ENCODE peak calls at places on chromosomes 12 and 14, in six cellular contexts. Q is HFFc6, B is progenitor cell of endocrine pancreas, E is prostate gland, I is IMR-90, P is GM20000. M is an unnamed sample.

GRCh38 chr12:29103539-29103974 is 45.5 kb upstream of the FAR2 start:
- DNase-seq in I (no peak), E (no peak), B (no peak), P (peak), Q (no peak), M (no peak)

GRCh38 chr14:65173973-65174693 is 71.8 kb upstream of the MAX start:
- DNase-seq in P (no peak), E (no peak), B (no peak), Q (no peak), I (no peak), M (no peak)

GRCh38 chr12:6666211-6666610 is 3.3 kb upstream of the ING4 start:
- DNase-seq in E (no peak), P (no peak), Q (no peak), I (no peak), B (no peak), M (no peak)

GRCh38 chr14:50354527-50354926 is 42.2 kb downstream of the CDKL1 start:
- DNase-seq in B (no peak), Q (no peak), I (peak), P (no peak), E (no peak), M (no peak)

GRCh38 chr12:40107803-40108620 is 2.1 kb upstream of the SLC2A13 start:
- DNase-seq in I (no peak), E (no peak), P (no peak), B (no peak), Q (no peak), M (no peak)

GRCh38 chr14:85617799-85618198 is 87.9 kb downstream of the FLRT2 start:
- DNase-seq in P (no peak), I (no peak), B (no peak), E (no peak), Q (peak), M (no peak)

GRCh38 chr12:82425241-82425640 is 66.9 kb downstream of the METTL25 start:
- DNase-seq in E (no peak), B (no peak), P (no peak), I (peak), Q (peak), M (no peak)

GRCh38 chr12:57134949-57135348 is 6.7 kb downstream of the LRP1 start:
- DNase-seq in Q (no peak), P (no peak), I (no peak), B (no peak), E (no peak), M (no peak)

DNA sequence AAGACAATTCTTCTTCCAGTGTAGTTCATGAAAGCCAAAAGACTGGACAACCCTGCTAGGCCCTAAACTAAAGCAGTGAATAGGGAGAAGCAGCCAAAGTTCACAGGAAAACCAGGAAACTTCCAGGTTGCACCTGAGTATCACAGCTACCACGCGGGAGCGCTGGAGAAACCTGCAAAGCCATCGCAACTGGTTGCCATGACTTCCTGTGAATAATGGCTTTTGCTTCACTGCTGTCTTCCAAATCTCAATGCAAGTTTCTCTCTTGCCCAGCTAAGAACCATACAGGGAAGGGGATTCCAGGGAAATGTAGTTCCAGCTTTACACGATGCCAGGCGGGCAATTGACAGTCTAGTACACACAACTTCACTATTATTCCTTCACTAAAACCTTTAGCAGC is 114.1 kb downstream of the GXYLT1 start:
- DNase-seq in E (no peak), I (no peak), B (no peak), P (no peak), Q (no peak), M (no peak)
- TF ChIP-seq CTCF in E (no peak), I (no peak), B (no peak), P (no peak), Q (no peak), M (no peak)

GRCh38 chr12:96041181-96041580 is 5.8 kb upstream of the LTA4H start:
- DNase-seq in I (no peak), Q (no peak), B (no peak), P (no peak), E (no peak), M (no peak)
- TF ChIP-seq CTCF in I (no peak), Q (no peak), B (no peak), P (no peak), E (no peak), M (no peak)

GRCh38 chr12:54684636-54685630 is 36.8 kb upstream of the DCD start:
- DNase-seq in P (no peak), Q (no peak), B (no peak), E (peak), I (no peak), M (no peak)

GRCh38 chr12:54692353-54692752 is 44.2 kb upstream of the DCD start:
- DNase-seq in Q (no peak), E (no peak), P (no peak), I (no peak), B (no peak), M (no peak)

GRCh38 chr12:54688309-54689033 is 40.3 kb upstream of the DCD start:
- DNase-seq in I (no peak), Q (no peak), E (no peak), P (no peak), B (no peak), M (no peak)

GRCh38 chr12:54689034-54689372 is 40.8 kb upstream of the DCD start:
- DNase-seq in Q (no peak), B (no peak), E (no peak), I (no peak), P (no peak), M (no peak)

GRCh38 chr12:54689984-54690383 is 41.8 kb upstream of the DCD start:
- DNase-seq in P (no peak), B (no peak), E (no peak), I (no peak), Q (no peak), M (no peak)
- TF ChIP-seq CTCF in P (no peak), B (peak), E (no peak), I (no peak), Q (peak), M (peak)

DNA sequence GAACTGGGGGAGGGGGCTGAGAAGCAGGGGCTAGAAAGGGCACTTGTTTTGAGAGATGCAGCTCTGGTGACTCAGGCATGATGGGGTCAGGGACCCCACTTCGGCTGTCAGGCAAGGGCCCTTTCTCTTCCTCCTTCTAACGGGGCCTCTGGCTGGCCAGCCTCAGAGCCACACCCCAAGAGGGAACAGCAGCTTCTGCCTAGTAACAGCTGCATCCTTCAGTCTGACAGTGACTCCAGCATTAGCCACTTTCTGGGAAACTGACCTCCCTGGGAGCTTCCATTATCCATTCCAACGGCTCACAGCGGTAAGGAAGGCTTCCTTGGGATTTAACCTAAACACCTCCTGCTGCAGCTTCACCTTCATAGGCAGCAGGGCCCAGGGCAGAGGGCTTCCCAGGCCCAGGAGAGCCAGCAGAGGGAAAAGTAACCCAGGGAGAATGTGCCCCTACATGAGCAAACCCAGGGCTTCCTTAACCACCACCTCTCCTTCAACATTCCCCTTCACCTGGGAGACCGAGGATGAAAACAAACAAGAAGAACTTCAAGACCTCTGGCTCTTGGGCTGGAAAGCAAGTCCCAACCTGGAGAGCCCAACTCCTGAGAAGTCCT is 2.7 kb downstream of the NCKAP5L start:
- DNase-seq in E (no peak), P (no peak), I (peak), B (no peak), Q (peak), M (no peak)
- TF ChIP-seq CTCF in E (no peak), P (no peak), I (no peak), B (no peak), Q (no peak), M (no peak)